ENCODE peak calls at places on chromosomes 2 and 18, in six cellular contexts. S is Panc1; J is endothelial cell; O is OCI-LY7; V is cardiac muscle cell; M is CD4-positive, alpha-beta T cell. Q is an unnamed sample.

GRCh38 chr2:68971591-68972231 is 2.7 kb upstream of the GKN1 start:
- DNase-seq in O (no peak), V (no peak), S (no peak), J (no peak), M (no peak), Q (peak; percentile 39)

GRCh38 chr2:17754773-17755425 is 961 bp downstream of the GEN1 start:
- DNase-seq in J (no peak), O (no peak), S (no peak), M (no peak), V (no peak), Q (no peak)

GRCh38 chr18:47260138-47260923 is 8.9 kb upstream of the SKOR2 start:
- DNase-seq in J (peak; percentile 90), O (no peak), M (no peak), V (peak; percentile 89), S (no peak), Q (peak; percentile 55)

GRCh38 chr2:10591207-10591606 is 98.6 kb downstream of the NOL10 start:
- DNase-seq in V (no peak), J (no peak), S (no peak), M (no peak), O (no peak), Q (no peak)

GRCh38 chr18:51064256-51064655 is 34.2 kb downstream of the SMAD4 start:
- DNase-seq in M (no peak), O (no peak), S (no peak), V (no peak), J (no peak), Q (no peak)

GRCh38 chr2:37020212-37020886 is 54.0 kb upstream of the STRN start:
- DNase-seq in V (peak; percentile 78), J (no peak), M (no peak), S (no peak), O (no peak), Q (no peak)

GRCh38 chr18:55031164-55031563 is 71.9 kb upstream of the CCDC68 start:
- DNase-seq in V (no peak), O (no peak), S (no peak), M (no peak), J (no peak), Q (no peak)

GRCh38 chr2:189673661-189674373 is 653 bp upstream of the ANKAR start:
- DNase-seq in O (no peak), V (no peak), M (no peak), S (no peak), J (no peak), Q (no peak)

GRCh38 chr2:39506215-39506614 is 69.1 kb upstream of the MAP4K3 start:
- DNase-seq in J (no peak), O (no peak), V (no peak), S (no peak), M (no peak), Q (no peak)

GRCh38 chr2:112542974-112543760 is 902 bp downstream of the POLR1B start:
- DNase-seq in J (no peak), S (peak; percentile 12), O (peak; percentile 38), V (peak; percentile 8), M (no peak), Q (peak; percentile 26)

GRCh38 chr2:174344716-174345472 is 10.1 kb downstream of the SP9 start:
- DNase-seq in M (no peak), V (no peak), S (peak; percentile 35), J (no peak), O (peak; percentile 54), Q (no peak)

GRCh38 chr2:182077451-182078142 is 91.9 kb downstream of the PPP1R1C start:
- DNase-seq in J (peak; percentile 39), O (peak; percentile 64), V (peak; percentile 83), S (peak; percentile 72), M (no peak), Q (peak; percentile 31)

GRCh38 chr18:48055351-48055750 is 124.9 kb upstream of the SMAD2 start:
- DNase-seq in S (no peak), V (no peak), J (no peak), M (no peak), O (no peak), Q (no peak)

GRCh38 chr2:238428866-238429265 is 2.1 kb downstream of the ASB1 start:
- DNase-seq in O (no peak), V (no peak), M (no peak), J (no peak), S (no peak), Q (no peak)

GRCh38 chr2:219570194-219570923 is 980 bp downstream of the OBSL1 start:
- DNase-seq in S (no peak), O (no peak), V (peak; percentile 47), J (no peak), M (no peak), Q (no peak)

GRCh38 chr2:116490511-116491145 is 1323.9 kb upstream of the DDX18 start:
- DNase-seq in O (no peak), V (no peak), J (no peak), M (no peak), S (no peak), Q (no peak)

GRCh38 chr18:10490401-10491289 is 35.2 kb upstream of the NAPG start:
- DNase-seq in S (peak; percentile 10), V (peak; percentile 39), J (peak; percentile 31), O (peak; percentile 95), M (peak; percentile 48), Q (peak; percentile 88)

GRCh38 chr18:10318686-10318960 is 135.8 kb upstream of the APCDD1 start:
- DNase-seq in O (no peak), M (no peak), J (no peak), S (no peak), V (no peak), Q (no peak)

GRCh38 chr2:171482308-171482707 is 40.0 kb upstream of the CYBRD1 start:
- DNase-seq in M (no peak), J (no peak), S (no peak), V (no peak), O (no peak), Q (no peak)

GRCh38 chr2:38765551-38765950 is 12.5 kb upstream of the GEMIN6 start:
- DNase-seq in V (no peak), M (no peak), S (no peak), O (no peak), J (no peak), Q (no peak)

GRCh38 chr18:36519358-36519757 is 221.8 kb downstream of the FHOD3 start:
- DNase-seq in S (no peak), V (no peak), J (no peak), M (no peak), O (no peak), Q (no peak)

GRCh38 chr2:62217980-62218379 is 22.1 kb downstream of the B3GNT2 start:
- DNase-seq in J (no peak), S (no peak), M (no peak), O (no peak), V (no peak), Q (no peak)

GRCh38 chr2:101956465-101957030 is 35.2 kb upstream of the IL1R2 start:
- DNase-seq in J (no peak), V (no peak), S (no peak), O (no peak), M (no peak), Q (no peak)

GRCh38 chr18:66792466-66792865 is 188.6 kb upstream of the CDH19 start:
- DNase-seq in S (no peak), M (no peak), J (no peak), O (no peak), V (no peak), Q (no peak)

GRCh38 chr2:150466770-150467640 is 20.5 kb downstream of the RND3 start:
- DNase-seq in V (no peak), O (no peak), M (no peak), J (no peak), S (peak; percentile 42), Q (no peak)

GRCh38 chr2:225889452-225889851 is 489.9 kb downstream of the NYAP2 start:
- DNase-seq in J (peak; percentile 9), V (peak; percentile 51), O (peak; percentile 45), M (no peak), S (peak; percentile 18), Q (no peak)

GRCh38 chr2:218982312-218983262 is 2.4 kb downstream of the FEV start:
- DNase-seq in S (no peak), V (no peak), J (no peak), O (no peak), M (no peak), Q (no peak)

GRCh38 chr2:56127773-56128170 is 56.0 kb upstream of the CCDC85A start:
- DNase-seq in V (no peak), M (no peak), J (no peak), O (no peak), S (no peak), Q (no peak)

GRCh38 chr2:138974651-138975050 is 194.5 kb upstream of the NXPH2 start:
- DNase-seq in J (no peak), M (no peak), O (no peak), V (no peak), S (no peak), Q (no peak)

GRCh38 chr2:226088366-226088674 is 688.8 kb downstream of the NYAP2 start:
- DNase-seq in J (no peak), O (no peak), S (no peak), V (no peak), M (no peak), Q (no peak)

GRCh38 chr2:215171151-215171550 is 32.7 kb upstream of the ABCA12 start:
- DNase-seq in J (no peak), M (no peak), O (no peak), V (no peak), S (no peak), Q (no peak)

GRCh38 chr2:19262150-19262549 is 96.3 kb downstream of the OSR1 start:
- DNase-seq in J (no peak), O (no peak), S (no peak), M (no peak), V (no peak), Q (no peak)

GRCh38 chr2:84807063-84807485 is 73.8 kb downstream of the TRABD2A start:
- DNase-seq in M (no peak), J (no peak), V (no peak), S (no peak), O (no peak), Q (no peak)

GRCh38 chr2:236702693-236703092 is 133.1 kb downstream of the ACKR3 start:
- DNase-seq in M (no peak), S (no peak), J (no peak), O (no peak), V (no peak), Q (no peak)
- TF ChIP-seq CTCF in M (no peak), S (no peak), J (no peak), O (no peak), V (no peak), Q (no peak)

DNA sequence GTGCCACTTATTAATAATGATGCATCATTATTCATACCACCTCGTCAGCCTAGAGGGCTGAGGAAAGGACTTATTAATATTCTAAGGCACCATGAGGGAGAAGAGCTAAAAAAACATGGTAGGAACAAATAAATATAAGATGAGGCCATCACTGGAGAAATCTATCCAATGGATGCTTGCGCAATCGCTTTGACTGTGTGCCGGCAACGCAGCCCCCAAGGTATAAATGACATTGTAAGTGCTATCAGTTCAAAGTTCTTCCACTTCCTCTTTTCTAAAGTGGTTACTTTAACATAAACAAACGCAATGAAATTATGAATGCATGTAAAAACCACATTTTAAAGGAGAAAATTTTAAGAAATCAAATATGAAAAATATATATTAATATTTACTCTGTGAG is 164.6 kb downstream of the EIPR1 start:
- DNase-seq in J (no peak), M (no peak), V (no peak), S (no peak), O (no peak), Q (no peak)
- TF ChIP-seq CTCF in J (no peak), M (no peak), V (no peak), S (no peak), O (no peak), Q (no peak)

GRCh38 chr2:212973347-212973746 is 178.1 kb downstream of the IKZF2 start:
- DNase-seq in S (no peak), V (peak; percentile 33), O (no peak), J (no peak), M (no peak), Q (no peak)
- TF ChIP-seq CTCF in S (no peak), V (no peak), O (no peak), J (no peak), M (no peak), Q (no peak)

GRCh38 chr18:72530622-72531021 is 13.5 kb downstream of the CBLN2 start:
- DNase-seq in O (no peak), J (no peak), V (no peak), M (no peak), S (no peak), Q (no peak)
- TF ChIP-seq CTCF in O (no peak), J (no peak), V (peak; percentile 11), M (no peak), S (no peak), Q (no peak)

Q was measured in activated CD8-positive, alpha-beta T cell treated with anti-CD3 and anti-CD28 coated beads for 36 hours.